ENCODE peak calls at places on chromosomes 5 and 9, in seven cellular contexts. C, Q, B, U, O, N and V are unnamed samples. For H3K4me1, the result is how much of the 10 kb centered on the place peaks cover.

GRCh38 chr5:175654346-175654745 is 3.5 kb upstream of the HRH2 start:
- DNase-seq in C (no peak), Q (no peak), B (no peak), U (no peak), O (no peak), N (no peak), V (no peak)

GRCh38 chr5:133926489-133926878 is 41.9 kb downstream of the C5orf15 start:
- DNase-seq in C (no peak), Q (no peak), B (no peak), U (no peak), O (no peak), N (no peak), V (no peak)

GRCh38 chr9:15104826-15105420 is 194.7 kb upstream of the FREM1 start:
- DNase-seq in C (no peak), Q (no peak), B (no peak), U (no peak), O (peak), N (no peak), V (no peak)

GRCh38 chr9:129962889-129963703 is 79.9 kb downstream of the FNBP1 start:
- DNase-seq in C (peak), Q (peak), B (no peak), U (peak), O (peak), N (no peak), V (peak)

GRCh38 chr9:121282309-121283071 is 14.5 kb downstream of the GSN start:
- DNase-seq in C (peak), Q (peak), B (peak), U (peak), O (peak), N (peak), V (peak)

GRCh38 chr5:32852535-32852934 is 141.4 kb downstream of the NPR3 start:
- DNase-seq in C (no peak), Q (no peak), B (no peak), U (peak), O (peak), N (no peak), V (no peak)

GRCh38 chr5:37738057-37738691 is 101.7 kb downstream of the GDNF start:
- DNase-seq in C (no peak), Q (no peak), B (no peak), U (no peak), O (no peak), N (no peak), V (peak)

GRCh38 chr9:97312101-97312500 is 4.6 kb downstream of the CCDC180 start:
- DNase-seq in C (no peak), Q (no peak), B (no peak), U (no peak), O (no peak), N (no peak), V (no peak)

GRCh38 chr9:14277202-14277601 is 36.7 kb downstream of the NFIB start:
- DNase-seq in C (no peak), Q (no peak), B (no peak), U (no peak), O (no peak), N (no peak), V (no peak)

GRCh38 chr5:90562331-90562730 is 3.7 kb downstream of the ADGRV1 start:
- DNase-seq in C (no peak), Q (no peak), B (no peak), U (no peak), O (no peak), N (no peak), V (no peak)

GRCh38 chr9:83167126-83167525 is 104.2 kb upstream of the RASEF start:
- DNase-seq in C (no peak), Q (no peak), B (no peak), U (no peak), O (no peak), N (no peak), V (no peak)

GRCh38 chr9:34991833-34992375 is 2.4 kb downstream of the DNAJB5 start:
- DNase-seq in C (no peak), Q (peak), B (peak), U (no peak), O (peak), N (peak), V (peak)

GRCh38 chr5:96031811-96032261 is 70.2 kb upstream of the ELL2 start:
- DNase-seq in C (no peak), Q (no peak), B (no peak), U (no peak), O (no peak), N (no peak), V (no peak)

GRCh38 chr5:167058481-167058880 is 1233.0 kb upstream of the WWC1 start:
- DNase-seq in C (no peak), Q (no peak), B (no peak), U (no peak), O (no peak), N (no peak), V (no peak)

GRCh38 chr5:167065784-167066183 is 1225.7 kb upstream of the WWC1 start:
- DNase-seq in C (no peak), Q (no peak), B (no peak), U (no peak), O (no peak), N (no peak), V (no peak)

GRCh38 chr5:167063788-167064187 is 1227.7 kb upstream of the WWC1 start:
- DNase-seq in C (no peak), Q (no peak), B (no peak), U (no peak), O (no peak), N (no peak), V (no peak)

GRCh38 chr5:167061695-167062094 is 1229.8 kb upstream of the WWC1 start:
- DNase-seq in C (no peak), Q (no peak), B (no peak), U (no peak), O (no peak), N (no peak), V (no peak)

DNA sequence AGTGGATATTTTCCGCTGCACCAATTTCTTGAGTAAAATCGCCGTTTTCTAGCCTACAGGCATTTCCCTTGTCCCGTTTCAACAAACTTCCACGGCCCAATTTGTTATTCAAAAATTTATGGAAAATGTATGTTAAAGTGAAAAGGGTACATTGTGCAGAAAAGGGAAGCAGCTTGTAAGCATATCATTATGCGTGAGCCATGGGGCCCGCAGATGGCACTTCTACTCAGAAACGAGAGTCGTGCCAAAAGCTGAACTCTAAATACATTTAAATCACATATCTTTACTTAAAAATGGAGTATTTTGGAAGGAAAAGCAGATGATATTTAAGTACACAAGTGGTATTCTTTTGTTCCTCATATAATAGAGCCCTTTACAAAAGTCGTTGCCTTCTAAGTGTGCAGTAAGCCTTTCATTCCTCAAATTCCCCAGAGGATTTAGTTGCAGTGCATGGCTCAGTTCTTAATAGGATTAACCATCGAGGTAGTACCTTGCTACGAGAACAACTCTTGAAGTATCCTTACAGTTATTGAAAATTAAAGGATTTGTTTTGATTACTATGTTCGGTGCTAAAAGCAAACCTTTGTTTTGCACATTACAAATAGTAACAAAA is 1227.1 kb upstream of the WWC1 start:
- DNase-seq in C (no peak), Q (no peak), B (no peak), U (no peak), O (no peak), N (no peak), V (no peak)
- H3K4me3 ChIP-seq in C (no peak), Q (no peak), B (no peak), U (no peak), O (no peak), N (no peak), V (no peak)

GRCh38 chr5:67793966-67794365 is 421.6 kb upstream of the PIK3R1 start:
- DNase-seq in C (no peak), Q (no peak), B (no peak), U (no peak), O (no peak), N (no peak), V (no peak)
- TF ChIP-seq POLR2A in C (no peak), Q (no peak), B (no peak), U (no peak), O (no peak), N (no peak), V (no peak)

DNA sequence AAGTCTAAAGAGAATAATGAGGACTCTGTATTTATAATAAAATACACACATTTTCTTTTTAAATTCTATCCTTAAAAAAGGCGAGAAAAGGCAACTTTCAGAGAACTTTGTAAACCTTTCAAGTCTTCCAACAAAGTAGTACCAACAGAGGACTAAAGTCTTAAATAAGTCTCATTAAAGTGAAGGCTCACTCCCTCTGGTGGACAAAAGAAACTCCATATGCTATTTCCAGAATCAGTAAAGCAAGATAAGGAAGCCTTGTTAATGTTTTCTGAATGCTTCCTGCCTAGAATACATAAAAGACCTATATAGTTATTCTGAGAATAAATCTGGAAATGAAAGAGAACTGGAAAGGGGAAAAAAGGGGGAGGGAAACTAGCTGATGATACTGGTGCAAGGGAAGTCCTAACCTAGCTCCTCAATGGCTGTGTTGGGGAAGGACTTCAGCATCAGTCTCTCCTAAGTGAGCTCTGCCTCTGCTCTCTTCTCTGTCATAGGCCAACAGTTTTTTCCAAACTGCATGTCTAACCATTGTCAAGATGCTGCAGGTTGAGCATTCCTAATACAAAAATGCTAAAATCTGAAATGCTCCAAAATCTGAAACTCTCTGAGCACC is 7.2 kb downstream of the HMGCS1 start:
- DNase-seq in C (no peak), Q (no peak), B (no peak), U (no peak), O (no peak), N (no peak), V (no peak)
- H3K4me1 ChIP-seq in C (half or more), Q (under half), B (half or more), U (under half), O (under half), N (under half), V (under half)

GRCh38 chr9:135480942-135481315 is 1.3 kb downstream of the PPP1R26 start:
- DNase-seq in C (no peak), Q (no peak), B (no peak), U (no peak), O (no peak), N (no peak), V (no peak)

GRCh38 chr9:135480071-135480941 is 724 bp downstream of the PPP1R26 start:
- DNase-seq in C (peak), Q (no peak), B (peak), U (peak), O (no peak), N (no peak), V (no peak)

GRCh38 chr9:135478191-135478590 is 1.4 kb upstream of the PPP1R26 start:
- DNase-seq in C (no peak), Q (no peak), B (peak), U (no peak), O (no peak), N (no peak), V (no peak)

GRCh38 chr9:135478858-135479468 is 619 bp upstream of the PPP1R26 start:
- DNase-seq in C (peak), Q (peak), B (peak), U (peak), O (peak), N (no peak), V (peak)

DNA sequence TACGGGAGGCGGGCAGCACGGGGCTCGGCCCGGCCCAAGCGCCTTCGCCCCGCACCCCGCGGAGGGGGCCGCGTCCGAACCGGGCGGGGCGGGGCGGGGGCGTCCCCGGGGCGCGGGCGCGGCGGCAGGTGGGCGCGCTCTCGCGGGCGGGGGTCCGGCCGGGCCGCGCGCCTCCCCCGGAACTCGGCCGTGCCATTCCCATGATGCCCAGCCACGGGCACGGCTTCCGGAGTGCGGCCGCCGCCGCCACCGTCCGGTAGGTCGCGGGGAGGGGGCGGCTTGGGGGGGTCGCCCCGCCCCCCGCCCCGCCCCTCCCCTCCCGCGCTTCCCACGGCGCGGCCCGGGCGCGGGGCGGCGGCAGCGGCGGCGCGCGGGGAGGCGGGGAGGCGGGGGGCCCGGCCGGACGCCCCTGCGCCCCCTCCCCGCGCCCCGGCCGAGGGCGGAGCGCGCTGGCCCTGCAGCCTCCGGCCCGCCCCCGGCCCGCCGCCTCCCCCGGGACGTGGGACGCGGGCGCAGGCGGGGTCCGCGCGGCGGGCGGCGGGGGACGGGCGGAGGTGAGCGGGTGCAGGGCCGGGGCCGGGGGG is at the start of gene PPP1R26:
- DNase-seq in C (peak), Q (no peak), B (peak), U (peak), O (no peak), N (no peak), V (no peak)
- H3K4me3 ChIP-seq in C (peak), Q (peak), B (peak), U (peak), O (peak), N (peak), V (peak)

GRCh38 chr9:112717669-112718331 is at the start of gene INIP:
- DNase-seq in C (peak), Q (peak), B (peak), U (peak), O (peak), N (peak), V (peak)
- TF ChIP-seq POLR2A in C (no peak), Q (peak), B (peak), U (peak), O (no peak), N (no peak), V (peak)

DNA sequence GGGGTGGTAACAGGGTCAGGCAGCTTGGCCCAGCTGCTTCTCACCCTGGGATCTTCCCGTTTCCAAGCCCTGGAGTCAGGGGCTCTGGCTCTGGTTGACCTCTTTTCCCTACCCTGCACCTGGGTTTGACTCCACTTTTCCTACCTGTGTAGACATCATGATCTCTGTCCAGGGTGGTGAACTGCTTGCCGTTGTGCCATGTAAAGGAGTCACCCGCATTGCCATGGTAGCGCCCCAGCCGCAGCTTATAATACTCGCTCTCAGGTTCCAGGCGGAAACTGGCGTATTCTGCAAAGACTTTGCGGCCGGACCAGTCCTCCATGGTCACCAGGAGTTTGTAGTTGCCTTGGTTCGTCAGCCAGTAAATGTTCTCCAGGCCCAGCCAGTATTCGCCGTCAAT is 30.9 kb downstream of the ANGPTL2 start:
- DNase-seq in C (no peak), Q (peak), B (no peak), U (no peak), O (no peak), N (peak), V (no peak)
- H3K4me1 ChIP-seq in C (under half), Q (under half), B (under half), U (under half), O (under half), N (under half), V (under half)

GRCh38 chr5:1789838-1790462 is 9.7 kb downstream of the MRPL36 start:
- DNase-seq in C (no peak), Q (peak), B (no peak), U (no peak), O (no peak), N (peak), V (no peak)
- H3K4me3 ChIP-seq in C (no peak), Q (no peak), B (no peak), U (no peak), O (no peak), N (no peak), V (no peak)

GRCh38 chr9:78777747-78778146 is 480.8 kb downstream of the PSAT1 start:
- DNase-seq in C (no peak), Q (no peak), B (no peak), U (no peak), O (no peak), N (no peak), V (no peak)

GRCh38 chr9:78775211-78775610 is 478.3 kb downstream of the PSAT1 start:
- DNase-seq in C (no peak), Q (no peak), B (no peak), U (no peak), O (no peak), N (no peak), V (no peak)

GRCh38 chr9:78775889-78776288 is 479.0 kb downstream of the PSAT1 start:
- DNase-seq in C (no peak), Q (no peak), B (no peak), U (no peak), O (no peak), N (no peak), V (no peak)

GRCh38 chr9:78778843-78779486 is 482.0 kb downstream of the PSAT1 start:
- DNase-seq in C (no peak), Q (no peak), B (no peak), U (no peak), O (no peak), N (no peak), V (no peak)

DNA sequence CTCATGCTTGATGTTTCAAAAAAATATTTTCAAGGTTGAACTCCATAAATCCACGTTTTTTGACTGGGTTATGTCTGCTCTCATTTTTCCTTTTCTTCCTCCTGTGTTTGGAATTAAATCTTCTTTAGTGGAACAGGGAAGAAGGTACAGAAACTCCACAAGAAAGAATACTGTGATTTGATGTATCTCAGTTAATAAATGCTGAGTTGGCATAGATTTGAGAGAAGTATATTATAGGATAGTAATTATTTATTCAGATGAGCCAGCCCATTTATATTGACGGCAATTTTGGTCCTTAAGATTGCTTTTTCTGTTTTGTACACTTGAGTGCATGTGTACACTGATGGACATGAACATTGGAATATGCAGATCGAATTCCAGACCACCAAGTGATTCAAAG is 481.4 kb downstream of the PSAT1 start:
- DNase-seq in C (no peak), Q (no peak), B (no peak), U (no peak), O (no peak), N (no peak), V (no peak)
- TF ChIP-seq POLR2A in C (no peak), Q (no peak), B (no peak), U (no peak), O (no peak), N (no peak), V (no peak)

GRCh38 chr5:61318374-61318773 is 13.7 kb upstream of the ZSWIM6 start:
- DNase-seq in C (no peak), Q (no peak), B (no peak), U (no peak), O (no peak), N (no peak), V (no peak)

GRCh38 chr5:61319388-61320146 is 12.5 kb upstream of the ZSWIM6 start:
- DNase-seq in C (no peak), Q (no peak), B (no peak), U (peak), O (no peak), N (no peak), V (no peak)

GRCh38 chr5:61322738-61323429 is 9.2 kb upstream of the ZSWIM6 start:
- DNase-seq in C (peak), Q (no peak), B (no peak), U (peak), O (no peak), N (no peak), V (no peak)

GRCh38 chr5:61321650-61322049 is 10.4 kb upstream of the ZSWIM6 start:
- DNase-seq in C (no peak), Q (no peak), B (no peak), U (no peak), O (no peak), N (no peak), V (no peak)

GRCh38 chr5:61320860-61321259 is 11.2 kb upstream of the ZSWIM6 start:
- DNase-seq in C (no peak), Q (no peak), B (no peak), U (no peak), O (no peak), N (no peak), V (no peak)
- H3K4me1 ChIP-seq in C (under half), Q (under half), B (under half), U (under half), O (under half), N (under half), V (under half)